ENCODE peak calls at places on chromosomes 5 and 9, in five cellular contexts. T, M, R, Z and C are unnamed samples.

GRCh38 chr9:84513473-84513872 is 156.1 kb upstream of the NTRK2 start:
- DNase-seq in T (no peak), R (peak), M (no peak), Z (no peak), C (no peak)

GRCh38 chr5:179768326-179769085 is 25.3 kb upstream of the LTC4S start:
- DNase-seq in M (no peak), R (no peak), T (no peak), Z (no peak), C (no peak)

GRCh38 chr9:134329886-134330285 is 3.6 kb downstream of the RXRA start:
- DNase-seq in M (peak), Z (no peak), T (no peak), R (peak), C (no peak)

GRCh38 chr5:66877843-66878242 is 281.6 kb downstream of the MAST4 start:
- DNase-seq in M (no peak), R (no peak), T (no peak), Z (peak), C (no peak)

GRCh38 chr9:94860678-94861588 is 134.4 kb downstream of the AOPEP start:
- DNase-seq in M (no peak), R (no peak), T (peak), Z (peak), C (no peak)

GRCh38 chr9:120348951-120349429 is 231.0 kb downstream of the CDK5RAP2 start:
- DNase-seq in R (peak), T (no peak), M (no peak), Z (peak), C (no peak)

GRCh38 chr9:79387091-79387490 is 184.7 kb upstream of the TLE4 start:
- DNase-seq in T (no peak), R (no peak), Z (peak), M (no peak), C (no peak)

GRCh38 chr5:6359534-6359933 is 18.8 kb downstream of the MED10 start:
- DNase-seq in R (no peak), M (no peak), T (no peak), Z (no peak), C (no peak)

GRCh38 chr5:53545744-53546143 is 14.7 kb upstream of the NDUFS4 start:
- DNase-seq in M (no peak), R (no peak), T (no peak), Z (no peak), C (no peak)

GRCh38 chr5:157563373-157564148 is 12.0 kb downstream of the ADAM19 start:
- DNase-seq in M (peak), Z (peak), T (no peak), R (no peak), C (no peak)

GRCh38 chr9:136665111-136665703 is 2.5 kb downstream of the EGFL7 start:
- DNase-seq in Z (no peak), M (no peak), R (peak), T (no peak), C (no peak)

DNA sequence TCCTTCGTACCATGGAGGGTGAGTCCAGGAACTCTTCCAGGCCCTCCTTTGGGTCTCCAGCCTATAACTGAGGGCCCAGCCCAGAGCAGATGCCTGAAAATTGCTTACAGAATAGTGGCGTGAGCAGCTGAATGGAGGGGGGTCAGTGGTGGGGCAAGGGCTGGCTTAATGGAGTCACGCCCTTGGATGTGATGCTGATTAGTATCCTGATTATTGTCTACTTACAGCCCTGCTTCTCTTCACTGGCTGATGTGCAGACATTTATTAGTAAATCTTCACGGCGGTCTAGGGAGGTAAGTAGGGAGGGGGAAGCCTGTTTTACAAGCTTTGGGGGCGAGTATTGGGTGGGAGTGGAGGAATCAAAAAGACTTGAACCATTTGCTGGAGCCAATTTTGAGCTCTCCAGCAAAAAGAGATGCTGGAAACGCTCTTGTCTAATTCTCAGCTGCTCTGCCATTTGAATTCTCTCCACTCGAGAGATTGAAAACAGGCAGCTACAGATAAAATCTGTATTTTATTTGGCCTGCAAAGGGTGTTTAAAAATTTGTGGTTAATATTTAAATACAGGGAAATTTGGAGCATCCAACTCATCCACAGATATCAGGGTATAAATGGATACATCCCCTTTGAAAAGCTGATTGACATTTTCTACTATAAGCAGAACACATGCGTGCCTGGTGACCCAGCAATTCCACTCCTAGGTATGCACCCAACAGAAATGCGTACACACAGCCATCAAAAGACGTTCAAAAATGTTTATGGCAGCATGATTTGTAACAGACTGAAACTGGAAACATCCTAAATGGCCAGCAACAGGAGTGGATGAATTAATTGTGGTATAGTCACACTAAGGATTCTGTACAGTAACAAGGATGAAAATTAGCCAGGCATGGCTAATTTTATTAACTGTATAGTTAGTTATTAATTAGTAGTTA is 19.6 kb upstream of the ALDH1B1 start:
- DNase-seq in R (no peak), T (no peak), M (no peak), Z (no peak), C (no peak)
- H3K27ac ChIP-seq in R (no peak), T (no peak), M (no peak), Z (no peak), C (no peak)

GRCh38 chr9:113397077-113397696 is 3.9 kb downstream of the ALAD start:
- DNase-seq in R (no peak), T (no peak), Z (no peak), M (no peak), C (no peak)

GRCh38 chr9:113398796-113399195 is 2.3 kb downstream of the ALAD start:
- DNase-seq in Z (no peak), R (no peak), M (no peak), T (no peak), C (no peak)

GRCh38 chr9:113401027-113401792 is at the start of gene ALAD:
- DNase-seq in M (peak), T (peak), R (peak), Z (peak), C (peak)

GRCh38 chr9:113403651-113404050 is 2.6 kb upstream of the ALAD start:
- DNase-seq in Z (no peak), T (no peak), R (no peak), M (no peak), C (no peak)

DNA sequence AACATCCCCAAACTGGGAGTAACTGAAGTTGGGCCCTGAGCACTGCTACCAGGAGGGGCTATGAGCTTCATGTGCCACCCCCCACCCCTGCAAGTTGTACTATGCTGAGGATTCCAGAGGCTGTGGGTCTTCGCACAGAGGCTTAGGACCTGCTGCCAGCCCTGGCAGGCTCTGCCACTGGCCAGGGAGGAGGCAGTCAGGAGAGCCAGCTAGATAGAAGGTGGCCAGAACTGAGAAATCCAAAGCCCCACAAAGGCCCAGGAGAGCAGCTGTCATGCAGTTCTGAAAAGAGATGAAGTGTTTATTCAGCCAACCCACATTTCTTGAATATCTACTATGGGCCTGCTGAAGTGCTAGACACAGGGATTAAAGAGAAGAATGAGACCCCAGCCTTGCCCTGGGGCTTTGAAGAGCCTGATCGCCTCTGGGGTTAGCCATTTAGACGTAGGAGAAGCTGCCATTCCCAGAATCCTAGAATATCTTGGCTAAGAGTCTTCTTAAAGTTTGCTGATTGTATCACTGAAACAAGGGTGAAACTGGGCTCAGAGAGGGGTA is 1.4 kb downstream of the ALAD start:
- DNase-seq in T (no peak), R (peak), M (no peak), Z (no peak), C (no peak)
- H3K4me3 ChIP-seq in T (peak), R (no peak), M (no peak), Z (no peak), C (no peak)

DNA sequence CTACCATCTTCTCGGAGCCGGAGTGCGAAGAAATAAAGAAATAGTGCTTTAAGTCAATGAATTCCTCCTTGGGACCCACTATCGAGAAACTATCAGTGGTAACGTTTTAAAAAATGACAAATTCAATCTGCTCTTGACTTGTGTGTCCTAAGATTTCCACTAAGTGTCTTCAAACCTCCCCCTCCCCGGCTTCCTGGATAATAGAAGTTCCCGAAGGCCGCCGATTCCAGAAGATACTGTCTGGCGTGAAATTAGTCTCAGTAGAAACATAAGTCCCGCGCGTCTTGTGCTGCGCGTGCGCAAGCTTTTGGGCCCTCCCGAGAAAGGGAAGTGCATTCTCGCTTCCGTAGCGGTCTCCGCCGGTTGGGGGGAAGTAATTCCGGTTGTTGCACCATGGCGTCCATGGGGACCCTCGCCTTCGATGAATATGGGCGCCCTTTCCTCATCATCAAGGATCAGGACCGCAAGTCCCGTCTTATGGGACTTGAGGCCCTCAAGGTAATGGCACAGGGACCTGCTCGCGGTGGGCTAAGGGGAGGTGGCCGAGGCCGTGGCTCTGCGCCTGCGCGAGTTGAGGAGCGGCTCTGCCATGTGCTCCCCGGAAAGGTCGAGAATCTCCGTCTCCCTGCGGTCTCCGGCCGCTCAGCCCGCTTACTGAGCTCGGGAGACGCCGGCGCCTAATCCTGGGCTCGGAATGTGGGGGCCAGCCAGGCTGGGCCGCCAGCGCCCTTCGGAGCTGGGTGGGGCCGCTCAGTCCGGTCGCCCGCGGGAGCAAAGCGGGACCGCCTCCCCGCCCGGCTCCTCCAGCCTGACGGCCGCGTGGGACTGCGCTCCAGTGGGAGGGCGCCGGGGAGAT is at the start of gene CCT5:
- DNase-seq in T (peak), R (peak), Z (peak), M (peak), C (peak)
- TF ChIP-seq POLR2A in T (peak), R (peak), Z (peak), M (no peak), C (no peak)

GRCh38 chr9:89000973-89001916 is 10.0 kb downstream of the S1PR3 start:
- DNase-seq in M (peak), T (peak), R (peak), Z (peak), C (peak)
- H3K27ac ChIP-seq in M (no peak), T (peak), R (no peak), Z (peak), C (peak)

GRCh38 chr9:124140941-124141568 is 116.7 kb upstream of the NEK6 start:
- DNase-seq in Z (no peak), R (no peak), M (no peak), T (no peak), C (no peak)

GRCh38 chr9:124135813-124136365 is 121.9 kb upstream of the NEK6 start:
- DNase-seq in M (no peak), T (no peak), Z (no peak), R (no peak), C (no peak)

GRCh38 chr9:124139001-124139400 is 118.7 kb upstream of the NEK6 start:
- DNase-seq in T (no peak), Z (peak), R (no peak), M (no peak), C (no peak)

GRCh38 chr9:124137009-124137943 is 120.5 kb upstream of the NEK6 start:
- DNase-seq in T (peak), R (no peak), Z (peak), M (no peak), C (no peak)

GRCh38 chr9:124137944-124138335 is 119.8 kb upstream of the NEK6 start:
- DNase-seq in T (no peak), M (no peak), Z (no peak), R (no peak), C (no peak)
- H3K4me3 ChIP-seq in T (no peak), M (no peak), Z (no peak), R (no peak), C (no peak)

GRCh38 chr9:35071814-35072460 is 488 bp downstream of the VCP start:
- DNase-seq in T (peak), M (peak), Z (peak), R (peak), C (peak)
- TF ChIP-seq POLR2A in T (peak), M (no peak), Z (peak), R (no peak), C (peak)

DNA sequence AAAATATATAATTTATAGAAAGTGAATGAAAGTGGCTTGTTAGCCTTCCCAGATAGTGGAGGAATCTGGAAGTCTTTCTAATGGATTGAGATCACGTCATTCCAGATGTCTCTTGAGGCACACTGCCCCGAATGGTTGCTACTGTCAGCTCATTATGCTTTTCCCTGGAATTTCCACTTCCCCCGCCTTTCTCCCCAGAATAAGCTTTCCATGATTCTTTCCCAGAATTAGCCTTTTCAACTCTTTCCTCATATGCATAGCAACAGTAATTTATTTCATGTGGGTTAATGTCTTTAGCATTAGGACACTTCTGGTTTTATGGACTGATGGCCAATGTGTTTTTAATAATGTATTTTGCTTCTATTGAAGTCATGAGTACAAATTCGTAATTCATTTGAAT is 81.5 kb downstream of the PALM2AKAP2 start:
- DNase-seq in T (no peak), R (no peak), M (no peak), Z (peak), C (no peak)
- H3K27ac ChIP-seq in T (no peak), R (no peak), M (no peak), Z (no peak), C (no peak)

GRCh38 chr5:158679221-158679641 is 420.5 kb downstream of the EBF1 start:
- DNase-seq in Z (no peak), T (no peak), M (no peak), R (no peak), C (no peak)

GRCh38 chr5:158677490-158677838 is 422.3 kb downstream of the EBF1 start:
- DNase-seq in M (no peak), R (no peak), T (no peak), Z (no peak), C (no peak)

GRCh38 chr5:158682631-158683030 is 417.1 kb downstream of the EBF1 start:
- DNase-seq in R (no peak), Z (no peak), T (no peak), M (no peak), C (peak)

DNA sequence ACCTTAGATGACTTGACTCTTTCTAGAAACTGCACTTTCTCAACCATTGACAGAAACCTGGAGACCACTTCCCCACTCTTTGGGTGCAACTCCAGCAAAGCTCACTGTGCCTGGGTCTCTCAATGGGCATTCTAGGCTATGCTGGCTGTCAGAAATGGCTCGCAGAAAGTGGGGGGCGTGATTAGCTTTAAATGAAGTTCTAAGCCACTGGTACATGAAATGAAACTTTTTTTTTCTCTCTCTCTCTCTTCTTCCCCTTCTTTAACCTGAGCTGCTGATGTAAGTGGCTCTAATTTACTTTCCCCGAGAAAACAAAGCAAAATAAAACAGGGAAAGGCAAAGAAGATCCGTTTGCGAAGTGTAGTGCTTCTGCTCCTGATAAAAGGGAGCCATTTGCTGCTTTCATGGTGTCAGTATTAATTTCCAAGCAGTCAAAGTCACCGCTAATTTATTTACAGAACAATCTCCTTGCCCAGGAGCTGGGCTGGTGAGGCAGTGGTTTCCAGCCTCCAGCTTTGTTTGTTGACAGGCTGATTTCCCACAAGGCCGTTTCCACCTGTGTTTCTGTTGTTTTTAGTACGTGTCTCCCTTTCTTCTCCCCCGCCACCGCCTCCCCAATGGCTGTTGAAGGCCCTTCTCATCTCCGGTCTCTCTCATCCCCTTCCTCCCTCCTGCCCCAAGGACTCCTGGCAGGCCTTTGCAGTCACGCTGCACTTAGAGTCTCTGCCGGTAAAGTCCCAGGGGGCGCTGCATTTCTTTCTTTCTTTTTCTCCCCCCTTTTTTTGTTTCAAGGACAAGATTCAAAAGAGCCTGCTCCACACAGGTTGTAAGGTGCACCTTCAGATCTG is 422.9 kb downstream of the EBF1 start:
- DNase-seq in M (no peak), Z (no peak), T (peak), R (peak), C (no peak)
- H3K4me3 ChIP-seq in M (no peak), Z (no peak), T (no peak), R (no peak), C (no peak)

DNA sequence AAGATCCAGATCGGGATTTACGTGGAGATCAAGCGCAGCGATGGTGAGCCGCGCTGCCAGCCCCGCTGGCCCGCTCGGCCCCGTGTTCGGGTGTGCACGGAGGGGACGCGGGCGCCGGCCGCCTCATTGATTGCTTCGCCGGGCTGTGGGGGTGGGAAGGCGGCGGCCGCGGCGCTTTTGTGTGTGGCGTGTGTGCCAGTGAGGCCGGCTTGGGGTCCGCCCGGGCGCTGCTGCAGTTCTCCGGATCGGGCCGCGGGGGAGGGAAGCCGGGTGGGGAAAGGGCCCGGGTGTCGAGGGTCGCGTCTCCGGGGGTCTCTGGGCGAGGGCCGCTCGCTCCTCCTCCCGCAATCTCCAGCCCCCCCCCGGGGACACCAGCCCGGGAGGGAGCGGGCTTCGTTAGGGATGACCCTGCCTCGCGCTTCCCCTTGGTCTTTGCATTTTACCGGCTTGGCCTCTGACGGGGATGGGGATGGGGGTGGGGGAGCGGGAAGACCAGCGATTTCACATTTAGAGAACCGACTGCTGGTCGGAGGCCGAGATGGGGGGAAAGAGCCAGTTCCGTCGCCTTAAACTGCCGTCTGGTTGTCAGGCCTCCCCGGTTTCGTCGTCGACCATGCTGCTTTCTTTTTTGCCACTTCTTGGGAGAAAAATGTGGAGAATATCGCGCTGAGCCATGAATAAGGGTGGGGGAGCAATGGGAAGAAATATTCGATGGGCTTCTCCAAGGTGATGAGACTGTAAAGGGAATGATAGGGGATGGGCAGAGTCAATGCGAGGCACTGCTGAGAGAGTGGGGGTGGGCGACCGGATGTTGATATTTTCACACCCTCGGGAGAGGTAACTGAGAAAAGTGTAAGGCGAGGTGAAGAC is 723 bp downstream of the KIF2A start:
- DNase-seq in Z (peak), T (peak), M (no peak), R (peak), C (no peak)
- TF ChIP-seq POLR2A in Z (no peak), T (no peak), M (no peak), R (no peak), C (no peak)